ENCODE peak calls at places on chromosome 10, in nine cellular contexts. L is stimulated activated CD8-positive, alpha-beta memory T cell treated with anti-CD3 and anti-CD28 coated beads, Interleukin-12 subunit alpha, Interleukin-12 subunit beta, amount 100 ng/mL, for 1 hour; B is activated T-cell treated with anti-CD3 and anti-CD28 coated beads, Interleukin-2, amount 50 U/mL, for 72 hours; W is nephron progenitor cell; J is progenitor cell of endocrine pancreas; Q is CD4-positive, alpha-beta T cell; R is AG10803; K is NCI-H1092 treated with DMSO at 0.1 percent for 48 hours; H is SJSA1. O is an unnamed sample.

GRCh38 chr10:133139561-133140065 is 20.4 kb upstream of the KNDC1 start:
- DNase-seq in L (no peak), B (no peak), W (peak), J (no peak), Q (no peak), R (no peak), K (no peak), H (no peak), O (no peak)

GRCh38 chr10:4034907-4035581 is 250.0 kb upstream of the KLF6 start:
- DNase-seq in L (no peak), B (peak), W (no peak), J (no peak), Q (peak), R (peak), K (no peak), H (no peak), O (peak)

GRCh38 chr10:29861811-29862505 is 197.4 kb downstream of the JCAD start:
- DNase-seq in L (no peak), B (no peak), W (no peak), J (no peak), Q (no peak), R (peak), K (no peak), H (peak), O (peak)

GRCh38 chr10:98170249-98171117 is 36.0 kb downstream of the R3HCC1L start:
- DNase-seq in L (no peak), B (peak), W (peak), J (peak), Q (no peak), R (peak), K (peak), H (no peak), O (peak)

GRCh38 chr10:97060441-97061084 is 125.2 kb downstream of the SLIT1 start:
- DNase-seq in L (no peak), B (no peak), W (no peak), J (no peak), Q (no peak), R (no peak), K (no peak), H (no peak), O (peak)

GRCh38 chr10:129099486-129099885 is 367.6 kb upstream of the MGMT start:
- DNase-seq in L (no peak), B (no peak), W (no peak), J (no peak), Q (no peak), R (no peak), K (no peak), H (no peak), O (no peak)

GRCh38 chr10:78465456-78465855 is 431.8 kb downstream of the RPS24 start:
- DNase-seq in L (no peak), B (no peak), W (no peak), J (no peak), Q (no peak), R (no peak), K (no peak), H (no peak), O (no peak)

GRCh38 chr10:77689339-77689738 is 51.7 kb upstream of the KCNMA1 start:
- DNase-seq in L (no peak), B (no peak), W (no peak), J (no peak), Q (no peak), R (no peak), K (no peak), H (no peak), O (no peak)

GRCh38 chr10:22958338-22958737 is 30.5 kb downstream of the ARMC3 start:
- DNase-seq in L (no peak), B (no peak), W (no peak), J (no peak), Q (no peak), R (no peak), K (no peak), H (no peak), O (peak)

GRCh38 chr10:5900247-5900646 is 10.2 kb downstream of the FBH1 start:
- DNase-seq in L (no peak), B (no peak), W (no peak), J (no peak), Q (no peak), R (no peak), K (no peak), H (no peak), O (no peak)

GRCh38 chr10:7100004-7100697 is 310.7 kb downstream of the SFMBT2 start:
- DNase-seq in L (no peak), B (no peak), W (no peak), J (no peak), Q (no peak), R (no peak), K (no peak), H (no peak), O (no peak)

O was measured in GM23248.